ENCODE peak calls at places on chromosome 18, in six cellular contexts. One of them, this sample, is unnamed.

GRCh38 chr18:45248240-45248903 is 366.9 kb upstream of the SLC14A2 start:
- DNase-seq in mesenchymal stem cell: peak; percentile 86
- DNase-seq in lung: no peak
- DNase-seq in Peyer's patch: no peak
- DNase-seq in upper lobe of right lung: no peak
- DNase-seq in left ventricle myocardium inferior: no peak
- DNase-seq in this sample: peak; percentile 73

GRCh38 chr18:10119991-10120390 is 206.2 kb downstream of the VAPA start:
- DNase-seq in lung: no peak
- DNase-seq in upper lobe of right lung: no peak
- DNase-seq in left ventricle myocardium inferior: no peak
- DNase-seq in Peyer's patch: no peak
- DNase-seq in mesenchymal stem cell: no peak
- DNase-seq in this sample: no peak

GRCh38 chr18:10111944-10112343 is 198.1 kb downstream of the VAPA start:
- DNase-seq in upper lobe of right lung: no peak
- DNase-seq in Peyer's patch: no peak
- DNase-seq in left ventricle myocardium inferior: no peak
- DNase-seq in mesenchymal stem cell: no peak
- DNase-seq in lung: no peak
- DNase-seq in this sample: no peak

GRCh38 chr18:48544661-48545415 is 6.0 kb downstream of the CTIF start:
- DNase-seq in left ventricle myocardium inferior: no peak
- DNase-seq in mesenchymal stem cell: no peak
- DNase-seq in lung: no peak
- DNase-seq in Peyer's patch: no peak
- DNase-seq in upper lobe of right lung: no peak
- DNase-seq in this sample: no peak

GRCh38 chr18:3970929-3971328 is 484.2 kb downstream of the DLGAP1 start:
- DNase-seq in mesenchymal stem cell: no peak
- DNase-seq in Peyer's patch: no peak
- DNase-seq in lung: no peak
- DNase-seq in upper lobe of right lung: no peak
- DNase-seq in left ventricle myocardium inferior: no peak
- DNase-seq in this sample: no peak

GRCh38 chr18:3544537-3544936 is 94.6 kb downstream of the TGIF1 start:
- DNase-seq in lung: no peak
- DNase-seq in Peyer's patch: no peak
- DNase-seq in mesenchymal stem cell: no peak
- DNase-seq in upper lobe of right lung: no peak
- DNase-seq in left ventricle myocardium inferior: no peak
- DNase-seq in this sample: no peak

GRCh38 chr18:69557246-69557781 is 156.6 kb downstream of the DOK6 start:
- DNase-seq in mesenchymal stem cell: no peak
- DNase-seq in upper lobe of right lung: no peak
- DNase-seq in lung: no peak
- DNase-seq in Peyer's patch: no peak
- DNase-seq in left ventricle myocardium inferior: no peak
- DNase-seq in this sample: no peak

GRCh38 chr18:61755553-61755952 is 137.3 kb downstream of the RNF152 start:
- DNase-seq in upper lobe of right lung: no peak
- DNase-seq in lung: no peak
- DNase-seq in left ventricle myocardium inferior: no peak
- DNase-seq in mesenchymal stem cell: no peak
- DNase-seq in Peyer's patch: no peak
- DNase-seq in this sample: no peak

GRCh38 chr18:58942486-58942885 is 77.8 kb downstream of the ZNF532 start:
- DNase-seq in upper lobe of right lung: no peak
- DNase-seq in left ventricle myocardium inferior: no peak
- DNase-seq in mesenchymal stem cell: no peak
- DNase-seq in lung: no peak
- DNase-seq in Peyer's patch: no peak
- DNase-seq in this sample: no peak

GRCh38 chr18:22188551-22189267 is 19.3 kb downstream of the GATA6 start:
- DNase-seq in upper lobe of right lung: no peak
- DNase-seq in left ventricle myocardium inferior: peak; percentile 52
- DNase-seq in Peyer's patch: no peak
- DNase-seq in mesenchymal stem cell: no peak
- DNase-seq in lung: peak; percentile 5
- DNase-seq in this sample: peak; percentile 91
- H3K27ac ChIP-seq in upper lobe of right lung: peak overlapping the region; percentile 70
- H3K27ac ChIP-seq in left ventricle myocardium inferior: peak overlapping the region; percentile 100
- H3K27ac ChIP-seq in Peyer's patch: no peak overlapping the region
- H3K27ac ChIP-seq in mesenchymal stem cell: no peak overlapping the region
- H3K27ac ChIP-seq in lung: peak overlapping the region; percentile 91
- H3K27ac ChIP-seq in this sample: peak overlapping the region; percentile 89

DNA sequence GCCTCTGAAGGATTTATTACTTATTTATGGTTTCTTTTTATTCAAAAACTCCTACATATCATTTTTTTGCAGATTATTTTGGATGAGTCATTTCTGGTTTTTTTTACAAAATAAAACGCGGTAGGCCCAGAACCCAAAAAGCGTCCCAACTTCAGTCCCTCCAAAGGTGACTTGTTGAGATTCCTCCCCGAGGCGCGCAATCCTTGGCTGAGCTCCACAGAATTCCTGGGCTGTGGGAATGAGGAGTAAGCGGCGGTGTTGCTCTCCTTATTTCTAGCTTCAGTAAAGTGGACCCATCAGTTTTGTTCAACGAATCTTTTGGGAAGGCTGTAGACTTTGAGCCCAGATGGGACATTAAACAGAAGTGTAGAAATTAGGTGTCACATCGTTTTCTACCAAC is 67.0 kb upstream of the RMP24 start:
- DNase-seq in lung: peak; percentile 17
- DNase-seq in upper lobe of right lung: no peak
- DNase-seq in mesenchymal stem cell: no peak
- DNase-seq in Peyer's patch: no peak
- DNase-seq in left ventricle myocardium inferior: no peak
- DNase-seq in this sample: no peak
- H3K4me1 ChIP-seq in lung: no peaks in the 10 kb centered on the region
- H3K4me1 ChIP-seq in upper lobe of right lung: no peaks in the 10 kb centered on the region
- H3K4me1 ChIP-seq in mesenchymal stem cell: no peaks in the 10 kb centered on the region
- H3K4me1 ChIP-seq in Peyer's patch: no peaks in the 10 kb centered on the region
- H3K4me1 ChIP-seq in left ventricle myocardium inferior: no peaks in the 10 kb centered on the region
- H3K4me1 ChIP-seq in this sample: no peaks in the 10 kb centered on the region

GRCh38 chr18:33664528-33664927 is 86.5 kb downstream of the ASXL3 start:
- DNase-seq in Peyer's patch: no peak
- DNase-seq in mesenchymal stem cell: no peak
- DNase-seq in left ventricle myocardium inferior: no peak
- DNase-seq in upper lobe of right lung: no peak
- DNase-seq in lung: no peak
- DNase-seq in this sample: no peak

GRCh38 chr18:33665187-33665586 is 87.2 kb downstream of the ASXL3 start:
- DNase-seq in Peyer's patch: no peak
- DNase-seq in left ventricle myocardium inferior: no peak
- DNase-seq in lung: no peak
- DNase-seq in upper lobe of right lung: no peak
- DNase-seq in mesenchymal stem cell: no peak
- DNase-seq in this sample: no peak

GRCh38 chr18:33669589-33669988 is 91.6 kb downstream of the ASXL3 start:
- DNase-seq in mesenchymal stem cell: no peak
- DNase-seq in Peyer's patch: no peak
- DNase-seq in lung: no peak
- DNase-seq in left ventricle myocardium inferior: no peak
- DNase-seq in upper lobe of right lung: no peak
- DNase-seq in this sample: no peak

GRCh38 chr18:33666915-33667314 is 88.9 kb downstream of the ASXL3 start:
- DNase-seq in left ventricle myocardium inferior: no peak
- DNase-seq in mesenchymal stem cell: no peak
- DNase-seq in upper lobe of right lung: no peak
- DNase-seq in lung: no peak
- DNase-seq in Peyer's patch: no peak
- DNase-seq in this sample: no peak

DNA sequence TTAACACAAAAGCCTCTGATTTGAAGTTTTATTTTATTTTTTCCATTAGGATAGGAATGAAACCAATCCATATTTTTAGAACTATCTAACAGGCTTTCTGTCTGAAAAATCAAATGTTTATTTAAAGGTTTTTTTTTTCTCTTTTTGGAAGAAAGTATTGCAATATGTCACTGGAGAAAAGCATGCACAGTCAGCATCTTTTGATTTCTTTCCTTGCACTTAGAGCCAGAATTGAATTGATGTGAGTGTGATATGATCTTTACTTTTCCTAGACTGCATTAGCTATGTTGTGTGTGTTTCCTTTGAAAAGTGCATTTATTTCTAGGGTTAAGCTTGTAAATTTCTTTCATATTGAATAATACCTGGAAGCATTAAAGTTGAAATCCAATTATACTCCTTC is 87.6 kb downstream of the ASXL3 start:
- DNase-seq in upper lobe of right lung: no peak
- DNase-seq in lung: no peak
- DNase-seq in left ventricle myocardium inferior: no peak
- DNase-seq in Peyer's patch: no peak
- DNase-seq in mesenchymal stem cell: no peak
- DNase-seq in this sample: no peak
- H3K9me3 ChIP-seq in upper lobe of right lung: no peaks in the 10 kb centered on the region
- H3K9me3 ChIP-seq in lung: no peaks in the 10 kb centered on the region
- H3K9me3 ChIP-seq in left ventricle myocardium inferior: no peaks in the 10 kb centered on the region
- H3K9me3 ChIP-seq in Peyer's patch: no peaks in the 10 kb centered on the region
- H3K9me3 ChIP-seq in mesenchymal stem cell: no peaks in the 10 kb centered on the region
- H3K9me3 ChIP-seq in this sample: no peaks in the 10 kb centered on the region

DNA sequence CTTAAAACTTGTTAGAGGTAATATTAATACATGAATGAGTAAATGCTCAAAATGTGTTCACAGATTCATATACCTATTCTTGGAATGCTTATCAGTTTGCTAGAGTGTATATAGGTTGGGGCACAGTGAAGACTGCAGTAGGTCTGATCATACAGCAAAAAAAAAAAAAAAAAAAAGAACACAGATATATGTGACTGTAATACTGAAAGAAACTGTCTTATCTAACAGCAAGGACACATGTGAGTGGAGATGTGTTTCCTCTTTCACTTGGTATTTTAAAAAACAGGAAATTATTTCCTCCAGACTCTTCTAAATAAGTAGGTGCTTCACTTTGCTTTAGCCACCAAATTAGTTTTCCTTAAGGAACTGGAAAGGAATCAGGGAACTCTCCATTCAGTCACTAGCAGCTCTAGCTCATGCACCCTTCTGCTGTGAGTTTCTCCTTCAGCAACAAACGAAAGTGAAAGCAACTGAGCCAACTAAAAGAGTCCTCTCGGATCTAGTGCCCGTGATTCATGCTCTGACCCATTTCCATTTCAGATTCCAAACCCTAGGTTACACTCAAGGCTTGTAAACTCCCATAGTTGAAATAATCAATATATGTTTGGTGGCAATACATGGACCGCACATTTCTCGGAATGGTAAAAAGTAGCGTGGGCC is 98.5 kb downstream of the DSEL start:
- DNase-seq in Peyer's patch: no peak
- DNase-seq in upper lobe of right lung: no peak
- DNase-seq in lung: no peak
- DNase-seq in mesenchymal stem cell: peak; percentile 82
- DNase-seq in left ventricle myocardium inferior: no peak
- DNase-seq in this sample: no peak
- H3K27ac ChIP-seq in Peyer's patch: no peak overlapping the region
- H3K27ac ChIP-seq in upper lobe of right lung: no peak overlapping the region
- H3K27ac ChIP-seq in lung: no peak overlapping the region
- H3K27ac ChIP-seq in mesenchymal stem cell: peak overlapping the region; percentile 38
- H3K27ac ChIP-seq in left ventricle myocardium inferior: peak overlapping the region; percentile 31
- H3K27ac ChIP-seq in this sample: no peak overlapping the region

DNA sequence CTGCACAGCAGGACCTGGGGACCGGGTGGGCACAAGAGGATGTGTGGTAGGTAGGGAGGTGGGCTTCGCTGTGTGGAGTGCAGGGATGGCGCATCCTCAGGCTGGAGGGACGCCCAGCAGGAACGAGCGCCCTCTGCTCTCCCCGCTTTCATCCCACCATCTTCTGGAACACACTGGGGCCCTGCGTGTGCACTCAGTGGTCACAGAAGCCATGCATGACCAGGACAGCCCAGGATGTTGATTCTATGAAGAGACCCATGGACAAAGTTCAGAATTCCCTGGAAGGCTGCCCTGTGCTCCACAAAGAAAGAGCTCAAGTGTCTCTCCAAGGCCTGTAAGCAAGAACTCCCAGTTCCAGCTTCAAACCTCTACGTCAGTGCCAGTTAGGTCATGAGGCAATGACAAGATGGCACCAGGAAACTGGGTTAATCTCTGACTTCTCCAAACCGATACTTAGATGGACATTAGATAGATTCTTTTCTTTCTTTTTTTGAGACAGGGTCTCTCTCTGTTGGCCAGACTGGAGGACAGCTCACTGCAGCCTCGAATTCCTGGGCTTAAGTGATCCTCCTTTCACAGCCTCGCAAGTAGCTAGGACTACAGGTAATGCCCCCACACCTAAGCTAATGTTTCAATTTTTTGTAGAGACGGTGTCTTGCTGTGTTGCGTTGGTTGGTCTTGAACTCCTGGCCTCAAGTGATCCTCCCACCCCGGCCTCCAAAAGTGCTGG is 3.4 kb downstream of the SLC66A2 start:
- DNase-seq in lung: no peak
- DNase-seq in mesenchymal stem cell: no peak
- DNase-seq in left ventricle myocardium inferior: no peak
- DNase-seq in upper lobe of right lung: peak; percentile 35
- DNase-seq in Peyer's patch: no peak
- DNase-seq in this sample: no peak
- H3K4me1 ChIP-seq in lung: peaks cover 22% of the 10 kb centered on the region
- H3K4me1 ChIP-seq in mesenchymal stem cell: peaks cover 45% of the 10 kb centered on the region
- H3K4me1 ChIP-seq in left ventricle myocardium inferior: peaks cover 83% of the 10 kb centered on the region
- H3K4me1 ChIP-seq in upper lobe of right lung: peaks cover 38% of the 10 kb centered on the region
- H3K4me1 ChIP-seq in Peyer's patch: peaks cover 57% of the 10 kb centered on the region
- H3K4me1 ChIP-seq in this sample: no peaks in the 10 kb centered on the region

GRCh38 chr18:78421392-78421791 is 558.2 kb upstream of the SALL3 start:
- DNase-seq in Peyer's patch: no peak
- DNase-seq in mesenchymal stem cell: no peak
- DNase-seq in upper lobe of right lung: no peak
- DNase-seq in lung: no peak
- DNase-seq in left ventricle myocardium inferior: no peak
- DNase-seq in this sample: no peak

GRCh38 chr18:78422336-78422735 is 557.3 kb upstream of the SALL3 start:
- DNase-seq in lung: no peak
- DNase-seq in mesenchymal stem cell: no peak
- DNase-seq in left ventricle myocardium inferior: no peak
- DNase-seq in upper lobe of right lung: no peak
- DNase-seq in Peyer's patch: no peak
- DNase-seq in this sample: no peak

GRCh38 chr18:78418379-78418778 is 561.2 kb upstream of the SALL3 start:
- DNase-seq in upper lobe of right lung: no peak
- DNase-seq in left ventricle myocardium inferior: no peak
- DNase-seq in lung: no peak
- DNase-seq in mesenchymal stem cell: no peak
- DNase-seq in Peyer's patch: no peak
- DNase-seq in this sample: no peak

GRCh38 chr18:78416853-78417252 is 562.8 kb upstream of the SALL3 start:
- DNase-seq in lung: no peak
- DNase-seq in Peyer's patch: no peak
- DNase-seq in left ventricle myocardium inferior: no peak
- DNase-seq in upper lobe of right lung: no peak
- DNase-seq in mesenchymal stem cell: no peak
- DNase-seq in this sample: no peak

GRCh38 chr18:78420116-78420515 is 559.5 kb upstream of the SALL3 start:
- DNase-seq in upper lobe of right lung: no peak
- DNase-seq in lung: no peak
- DNase-seq in left ventricle myocardium inferior: no peak
- DNase-seq in Peyer's patch: no peak
- DNase-seq in mesenchymal stem cell: no peak
- DNase-seq in this sample: no peak
- H3K9me3 ChIP-seq in upper lobe of right lung: no peaks in the 10 kb centered on the region
- H3K9me3 ChIP-seq in lung: no peaks in the 10 kb centered on the region
- H3K9me3 ChIP-seq in left ventricle myocardium inferior: no peaks in the 10 kb centered on the region
- H3K9me3 ChIP-seq in Peyer's patch: no peaks in the 10 kb centered on the region
- H3K9me3 ChIP-seq in mesenchymal stem cell: no peaks in the 10 kb centered on the region
- H3K9me3 ChIP-seq in this sample: no peaks in the 10 kb centered on the region

This sample was measured in right atrium auricular region.